ENCODE peak calls at places on chromosomes 6 and 20, in nine cellular contexts. F is body of pancreas; E is pancreas; Q is NT2/D1; D is AG04450; G is upper lobe of left lung; S is naive thymus-derived CD4-positive, alpha-beta T cell; T is esophagus squamous epithelium; H is aorta. R is an unnamed sample.

GRCh38 chr6:29651413-29652197 is 5.3 kb upstream of the MOG start:
- DNase-seq in F (no peak), E (no peak), Q (no peak), D (no peak), G (no peak), S (peak; percentile 35), T (no peak), H (no peak), R (no peak)

GRCh38 chr6:3118353-3119039 is at the start of gene BPHL:
- DNase-seq in F (peak; percentile 99), E (peak; percentile 99), Q (peak; percentile 81), D (peak; percentile 79), G (peak; percentile 97), S (peak; percentile 99), T (peak; percentile 75), H (peak; percentile 99), R (peak; percentile 99)

GRCh38 chr6:168793649-168794048 is 352.7 kb downstream of the SMOC2 start:
- DNase-seq in F (no peak), E (no peak), Q (no peak), D (no peak), G (no peak), S (no peak), T (no peak), H (no peak), R (no peak)

GRCh38 chr6:135667694-135668455 is 170.3 kb upstream of the AHI1 start:
- DNase-seq in F (no peak), E (no peak), Q (no peak), D (no peak), G (peak; percentile 36), S (no peak), T (no peak), H (no peak), R (peak; percentile 58)

GRCh38 chr6:140858381-140858971 is 1274.2 kb upstream of the GJE1 start:
- DNase-seq in F (no peak), E (no peak), Q (no peak), D (no peak), G (no peak), S (no peak), T (no peak), H (no peak), R (no peak)

GRCh38 chr20:13243826-13244376 is 22.8 kb downstream of the ISM1 start:
- DNase-seq in F (no peak), E (no peak), Q (no peak), D (no peak), G (no peak), S (no peak), T (no peak), H (no peak), R (no peak)

GRCh38 chr20:22763257-22763906 is 179.0 kb upstream of the FOXA2 start:
- DNase-seq in F (no peak), E (no peak), Q (no peak), D (no peak), G (peak; percentile 70), S (no peak), T (no peak), H (peak; percentile 67), R (no peak)

GRCh38 chr20:19619904-19620430 is 138.1 kb upstream of the RIN2 start:
- DNase-seq in F (no peak), E (no peak), Q (no peak), D (no peak), G (no peak), S (no peak), T (no peak), H (no peak), R (peak; percentile 56)

GRCh38 chr6:113809818-113810217 is 47.3 kb upstream of the MARCKS start:
- DNase-seq in F (no peak), E (no peak), Q (no peak), D (no peak), G (no peak), S (no peak), T (no peak), H (no peak), R (no peak)

GRCh38 chr20:36104244-36104643 is 50.3 kb upstream of the EPB41L1 start:
- DNase-seq in F (no peak), E (no peak), Q (no peak), D (no peak), G (no peak), S (no peak), T (no peak), H (peak; percentile 35), R (no peak)

GRCh38 chr6:36757206-36757605 is 59.6 kb downstream of the RAB44 start:
- DNase-seq in F (no peak), E (no peak), Q (no peak), D (no peak), G (no peak), S (no peak), T (no peak), H (no peak), R (no peak)

GRCh38 chr20:33664085-33664761 is 2.1 kb downstream of the C20orf144 start:
- DNase-seq in F (no peak), E (no peak), Q (no peak), D (no peak), G (no peak), S (no peak), T (no peak), H (no peak), R (no peak)

GRCh38 chr6:111591901-111592461 is 13.7 kb downstream of the TRAF3IP2 start:
- DNase-seq in F (no peak), E (no peak), Q (no peak), D (no peak), G (no peak), S (no peak), T (no peak), H (no peak), R (no peak)

GRCh38 chr6:3841711-3842565 is 7.2 kb upstream of the FAM50B start:
- DNase-seq in F (no peak), E (no peak), Q (no peak), D (no peak), G (no peak), S (no peak), T (no peak), H (no peak), R (no peak)

GRCh38 chr6:74879234-74879633 is 326.6 kb downstream of the COL12A1 start:
- DNase-seq in F (no peak), E (no peak), Q (no peak), D (peak; percentile 63), G (no peak), S (no peak), T (no peak), H (no peak), R (no peak)

DNA sequence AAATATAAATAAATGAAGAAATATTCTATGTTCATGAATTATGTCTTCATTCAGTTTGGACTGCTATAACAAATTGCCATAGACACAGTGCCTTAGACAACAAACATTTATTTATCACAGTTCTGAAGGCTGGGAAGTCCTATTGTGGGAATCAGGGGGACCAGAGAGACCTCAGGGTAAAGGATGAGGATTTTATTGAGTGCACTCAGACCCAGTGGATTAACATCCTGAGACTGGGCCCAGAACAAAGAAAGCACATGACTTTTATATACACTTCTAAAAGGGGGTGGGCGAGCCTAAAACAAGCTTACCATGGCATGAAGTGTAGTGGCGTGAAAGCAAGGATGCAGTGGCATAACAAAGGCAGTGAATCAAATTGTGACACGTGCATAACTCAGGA is 26.9 kb upstream of the CBLN4 start:
- DNase-seq in F (no peak), E (no peak), Q (no peak), D (no peak), G (no peak), S (no peak), T (no peak), H (no peak), R (no peak)
- H3K9me3 ChIP-seq in F (no peaks in the 10 kb centered on the region), E (no peaks in the 10 kb centered on the region), Q (peaks cover 32% of the 10 kb centered on the region), D (peaks cover 18% of the 10 kb centered on the region), G (peaks cover 36% of the 10 kb centered on the region), S (peaks cover 9% of the 10 kb centered on the region), T (peaks cover 13% of the 10 kb centered on the region), H (peaks cover 6% of the 10 kb centered on the region), R (peaks cover 85% of the 10 kb centered on the region)

GRCh38 chr20:46894579-46894958 is at the start of gene EYA2:
- DNase-seq in F (no peak), E (no peak), Q (peak; percentile 9), D (no peak), G (no peak), S (no peak), T (no peak), H (peak; percentile 47), R (peak; percentile 75)
- H3K4me3 ChIP-seq in F (no peak within 1 kb of the TSS), E (peak within 1 kb of the TSS; percentile 39), Q (peak within 1 kb of the TSS; percentile 72), D (peak within 1 kb of the TSS; percentile 70), G (peak within 1 kb of the TSS; percentile 44), S (no peak within 1 kb of the TSS), T (peak within 1 kb of the TSS; percentile 74), H (peak within 1 kb of the TSS; percentile 57), R (peak within 1 kb of the TSS; percentile 90)

GRCh38 chr6:84908304-84908904 is 144.0 kb upstream of the TBX18 start:
- DNase-seq in F (no peak), E (no peak), Q (no peak), D (no peak), G (no peak), S (no peak), T (no peak), H (no peak), R (no peak)

GRCh38 chr6:84910881-84911607 is 146.6 kb upstream of the TBX18 start:
- DNase-seq in F (no peak), E (no peak), Q (no peak), D (no peak), G (no peak), S (no peak), T (no peak), H (no peak), R (no peak)

GRCh38 chr6:84916704-84917103 is 152.3 kb upstream of the TBX18 start:
- DNase-seq in F (no peak), E (no peak), Q (no peak), D (no peak), G (no peak), S (no peak), T (no peak), H (no peak), R (no peak)

DNA sequence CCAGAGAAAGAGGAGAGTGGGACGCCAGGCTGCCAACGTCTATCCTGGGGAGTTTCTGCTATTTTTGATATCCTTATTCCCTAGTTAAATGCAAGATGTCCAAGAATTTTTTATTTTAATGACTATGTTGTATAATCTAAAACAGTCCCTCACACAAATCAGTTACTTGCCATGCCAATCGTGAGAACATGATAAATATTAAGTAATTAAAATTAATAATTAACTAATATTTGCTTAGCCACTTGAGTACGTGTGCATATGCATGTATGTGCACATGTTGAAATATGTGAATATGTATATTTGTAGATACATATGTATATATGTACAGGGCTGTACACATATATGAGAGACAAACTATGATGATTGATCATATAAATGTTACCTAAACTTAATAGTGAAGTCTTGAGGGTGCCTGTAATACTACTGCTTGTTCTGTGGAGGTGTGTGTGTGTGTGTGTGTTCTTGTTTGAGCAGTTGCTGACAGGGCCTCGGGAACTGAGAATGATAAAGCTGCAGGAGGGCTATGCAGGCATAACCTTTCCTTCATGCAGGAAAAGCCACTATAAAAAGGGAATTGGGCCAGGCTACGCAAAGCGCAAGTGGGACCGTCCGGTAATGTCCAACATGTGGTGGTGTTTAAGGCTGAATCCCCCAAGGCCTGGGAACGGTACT is 148.2 kb upstream of the TBX18 start:
- DNase-seq in F (peak; percentile 18), E (peak; percentile 20), Q (no peak), D (no peak), G (no peak), S (no peak), T (no peak), H (no peak), R (no peak)
- H3K9me3 ChIP-seq in F (no peaks in the 10 kb centered on the region), E (no peaks in the 10 kb centered on the region), Q (no peaks in the 10 kb centered on the region), D (no peaks in the 10 kb centered on the region), G (no peaks in the 10 kb centered on the region), S (no peaks in the 10 kb centered on the region), T (no peaks in the 10 kb centered on the region), H (no peaks in the 10 kb centered on the region), R (no peaks in the 10 kb centered on the region)

DNA sequence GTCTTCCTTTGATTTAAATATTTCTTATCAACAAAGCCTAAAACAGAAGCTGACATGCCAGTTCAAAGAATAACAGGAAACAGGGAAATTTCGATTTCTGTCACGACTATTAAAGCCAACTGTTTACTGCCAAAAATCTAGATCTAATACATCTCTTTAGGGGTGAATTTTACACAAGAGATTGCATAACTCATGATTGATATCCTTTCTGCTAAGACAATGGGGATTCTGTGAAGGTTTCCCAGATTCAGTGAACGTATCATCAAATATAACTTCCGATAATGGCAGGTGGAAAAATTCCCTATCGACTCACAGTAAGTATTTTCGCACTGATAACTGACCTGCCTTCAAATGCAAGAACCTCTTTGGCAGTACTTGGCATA is 42.9 kb downstream of the NHSL1 start:
- DNase-seq in F (no peak), E (no peak), Q (no peak), D (no peak), G (no peak), S (no peak), T (no peak), H (no peak), R (no peak)
- H3K4me3 ChIP-seq in F (no peak overlapping the region), E (no peak overlapping the region), Q (no peak overlapping the region), D (no peak overlapping the region), G (no peak overlapping the region), S (peak overlapping the region; percentile 48), T (no peak overlapping the region), H (no peak overlapping the region), R (no peak overlapping the region)